ENCODE peak calls at places on chromosomes 6 and 20, in ten cellular contexts. R is iris pigment epithelial cell; I is GM04504; O is NCI-H1092 treated with DMSO at 0.1 percent for 48 hours; P is right cardiac atrium; K is effector memory CD4-positive, alpha-beta T cell; H is K562; X is T follicular helper cell; E is epithelial cell of esophagus; B is NCI-H460. D is an unnamed sample.

GRCh38 chr6:80363501-80363900 is 257.0 kb downstream of the BCKDHB start:
- DNase-seq in R (peak), I (peak), O (no peak), P (no peak), K (no peak), H (no peak), X (no peak), E (no peak), B (no peak), D (no peak)

GRCh38 chr6:114783783-114784182 is 441.0 kb upstream of the HS3ST5 start:
- DNase-seq in R (no peak), I (no peak), O (no peak), P (no peak), K (no peak), H (no peak), X (no peak), E (no peak), B (no peak), D (no peak)

GRCh38 chr6:23842760-23843159 is 283.3 kb upstream of the NRSN1 start:
- DNase-seq in R (no peak), I (no peak), O (no peak), P (no peak), K (no peak), H (no peak), X (no peak), E (no peak), B (no peak), D (no peak)

GRCh38 chr20:10074513-10074912 is 39.7 kb downstream of the ANKEF1 start:
- DNase-seq in R (peak), I (peak), O (no peak), P (peak), K (no peak), H (no peak), X (no peak), E (peak), B (peak), D (peak)

GRCh38 chr6:36753671-36754485 is 56.3 kb downstream of the RAB44 start:
- DNase-seq in R (no peak), I (no peak), O (no peak), P (no peak), K (no peak), H (no peak), X (no peak), E (peak), B (no peak), D (no peak)

GRCh38 chr6:16355699-16356481 is 117.5 kb downstream of the GMPR start:
- DNase-seq in R (peak), I (no peak), O (no peak), P (no peak), K (no peak), H (no peak), X (no peak), E (no peak), B (no peak), D (no peak)

GRCh38 chr20:41733151-41733550 is 115.0 kb upstream of the CHD6 start:
- DNase-seq in R (no peak), I (no peak), O (no peak), P (no peak), K (no peak), H (no peak), X (no peak), E (no peak), B (no peak), D (no peak)

GRCh38 chr6:100379386-100379785 is 85.3 kb downstream of the SIM1 start:
- DNase-seq in R (peak), I (no peak), O (no peak), P (no peak), K (no peak), H (no peak), X (no peak), E (no peak), B (no peak), D (no peak)

GRCh38 chr20:52054123-52054522 is 137.5 kb downstream of the ZFP64 start:
- DNase-seq in R (no peak), I (no peak), O (no peak), P (no peak), K (no peak), H (no peak), X (no peak), E (no peak), B (no peak), D (no peak)

GRCh38 chr6:12355354-12355753 is 65.2 kb downstream of the EDN1 start:
- DNase-seq in R (no peak), I (no peak), O (no peak), P (no peak), K (no peak), H (no peak), X (no peak), E (peak), B (no peak), D (no peak)

GRCh38 chr20:35276408-35276807 is 1.5 kb downstream of the MMP24OS start:
- DNase-seq in R (no peak), I (no peak), O (no peak), P (no peak), K (no peak), H (no peak), X (no peak), E (no peak), B (no peak), D (no peak)

GRCh38 chr6:110490110-110490509 is 13.7 kb upstream of the SLC22A16 start:
- DNase-seq in R (no peak), I (no peak), O (no peak), P (no peak), K (no peak), H (no peak), X (no peak), E (no peak), B (no peak), D (no peak)

GRCh38 chr6:9543649-9544048 is 871.2 kb downstream of the TFAP2A start:
- DNase-seq in R (no peak), I (no peak), O (no peak), P (no peak), K (no peak), H (no peak), X (no peak), E (peak), B (no peak), D (no peak)

GRCh38 chr6:104572901-104573300 is 286.8 kb downstream of the HACE1 start:
- DNase-seq in R (no peak), I (no peak), O (no peak), P (no peak), K (no peak), H (no peak), X (no peak), E (peak), B (no peak), D (no peak)

GRCh38 chr6:47308674-47309325 is 905 bp downstream of the TNFRSF21 start:
- DNase-seq in R (peak), I (peak), O (peak), P (peak), K (no peak), H (peak), X (no peak), E (peak), B (no peak), D (no peak)

GRCh38 chr6:165676435-165677068 is 13.5 kb upstream of the PDE10A start:
- DNase-seq in R (peak), I (no peak), O (no peak), P (peak), K (no peak), H (no peak), X (no peak), E (no peak), B (no peak), D (no peak)

GRCh38 chr6:136958168-136958567 is 36.1 kb downstream of the SLC35D3 start:
- DNase-seq in R (no peak), I (no peak), O (no peak), P (no peak), K (no peak), H (no peak), X (no peak), E (no peak), B (no peak), D (no peak)

GRCh38 chr6:11196511-11197174 is 35.8 kb downstream of the NEDD9 start:
- DNase-seq in R (peak), I (peak), O (no peak), P (no peak), K (no peak), H (no peak), X (no peak), E (no peak), B (no peak), D (no peak)

GRCh38 chr6:18047406-18047805 is 60.0 kb upstream of the KIF13A start:
- DNase-seq in R (peak), I (no peak), O (no peak), P (no peak), K (no peak), H (no peak), X (no peak), E (peak), B (no peak), D (no peak)

GRCh38 chr6:38776515-38776914 is 61.4 kb downstream of the DNAH8 start:
- DNase-seq in R (peak), I (no peak), O (no peak), P (no peak), K (no peak), H (no peak), X (no peak), E (peak), B (no peak), D (peak)

GRCh38 chr20:47704746-47705496 is 80.4 kb downstream of the SULF2 start:
- DNase-seq in R (no peak), I (no peak), O (no peak), P (peak), K (no peak), H (no peak), X (no peak), E (peak), B (no peak), D (no peak)

GRCh38 chr20:23048283-23049200 is 930 bp downstream of the THBD start:
- DNase-seq in R (peak), I (no peak), O (peak), P (peak), K (no peak), H (no peak), X (no peak), E (peak), B (no peak), D (peak)

GRCh38 chr6:72363844-72364740 is 257.8 kb upstream of the KCNQ5 start:
- DNase-seq in R (peak), I (peak), O (no peak), P (no peak), K (no peak), H (no peak), X (no peak), E (peak), B (no peak), D (peak)

GRCh38 chr6:107806675-107807074 is 17.4 kb downstream of the SCML4 start:
- DNase-seq in R (no peak), I (no peak), O (no peak), P (no peak), K (no peak), H (no peak), X (no peak), E (no peak), B (no peak), D (no peak)

GRCh38 chr6:10520468-10520867 is 683 bp upstream of the GCNT2 start:
- DNase-seq in R (peak), I (no peak), O (no peak), P (no peak), K (no peak), H (no peak), X (no peak), E (peak), B (no peak), D (no peak)

GRCh38 chr6:89281779-89282246 is 33.3 kb downstream of the GABRR2 start:
- DNase-seq in R (peak), I (no peak), O (no peak), P (no peak), K (peak), H (peak), X (no peak), E (peak), B (peak), D (no peak)

GRCh38 chr6:50791900-50792508 is 26.7 kb upstream of the TFAP2B start:
- DNase-seq in R (peak), I (peak), O (peak), P (no peak), K (no peak), H (peak), X (no peak), E (peak), B (peak), D (no peak)

GRCh38 chr6:10610289-10610688 is 84.1 kb downstream of the C6orf52 start:
- DNase-seq in R (peak), I (no peak), O (no peak), P (no peak), K (no peak), H (no peak), X (no peak), E (no peak), B (no peak), D (no peak)

GRCh38 chr6:44138717-44139350 is 11.5 kb downstream of the TMEM63B start:
- DNase-seq in R (no peak), I (no peak), O (no peak), P (no peak), K (no peak), H (peak), X (no peak), E (no peak), B (no peak), D (no peak)

GRCh38 chr6:159761135-159761872 is 541 bp upstream of the ACAT2 start:
- DNase-seq in R (peak), I (no peak), O (peak), P (peak), K (no peak), H (peak), X (no peak), E (peak), B (no peak), D (no peak)

GRCh38 chr6:43405354-43405753 is 22.0 kb upstream of the ABCC10 start:
- DNase-seq in R (peak), I (no peak), O (no peak), P (no peak), K (no peak), H (no peak), X (no peak), E (peak), B (no peak), D (no peak)

GRCh38 chr6:17490724-17491123 is 97.3 kb downstream of the CAP2 start:
- DNase-seq in R (no peak), I (no peak), O (peak), P (no peak), K (no peak), H (no peak), X (no peak), E (no peak), B (no peak), D (no peak)

GRCh38 chr6:3960754-3961361 is 111.7 kb downstream of the FAM50B start:
- DNase-seq in R (no peak), I (no peak), O (no peak), P (no peak), K (no peak), H (no peak), X (no peak), E (peak), B (no peak), D (no peak)

GRCh38 chr20:50043573-50044352 is 61.0 kb downstream of the SNAI1 start:
- DNase-seq in R (no peak), I (no peak), O (no peak), P (no peak), K (no peak), H (no peak), X (no peak), E (no peak), B (no peak), D (no peak)

GRCh38 chr6:157019115-157019628 is 242.0 kb downstream of the ARID1B start:
- DNase-seq in R (no peak), I (no peak), O (peak), P (no peak), K (no peak), H (no peak), X (no peak), E (no peak), B (no peak), D (no peak)

GRCh38 chr6:101403566-101403965 is 10.1 kb downstream of the GRIK2 start:
- DNase-seq in R (no peak), I (no peak), O (no peak), P (no peak), K (no peak), H (no peak), X (no peak), E (no peak), B (no peak), D (no peak)

GRCh38 chr6:1554241-1554880 is 55.4 kb upstream of the FOXC1 start:
- DNase-seq in R (peak), I (no peak), O (no peak), P (no peak), K (no peak), H (no peak), X (no peak), E (no peak), B (no peak), D (no peak)

D was measured in amniotic stem cell.